ENCODE peak calls at places on chromosomes 13 and 19, in ten cellular contexts. D, T, B, L, Q, X, O, W, E and C are unnamed samples.

GRCh38 chr13:99086149-99086868 is 108.4 kb upstream of the DOCK9 start:
- DNase-seq in D (peak), X (peak), O (peak), E (peak), Q (no peak), B (peak), T (peak), W (peak), L (peak), C (peak)

GRCh38 chr13:27022571-27023311 is 148.9 kb downstream of the USP12 start:
- DNase-seq in E (no peak), W (peak), O (no peak), X (peak), T (peak), D (peak), L (no peak), B (peak), Q (no peak), C (no peak)

GRCh38 chr19:18112989-18113478 is 15.5 kb downstream of the MAST3 start:
- DNase-seq in O (peak), D (peak), T (peak), B (peak), X (peak), L (peak), W (peak), Q (no peak), E (peak), C (peak)

GRCh38 chr19:45917421-45918091 is 3.0 kb upstream of the NANOS2 start:
- DNase-seq in L (no peak), Q (no peak), X (no peak), T (no peak), O (no peak), D (no peak), E (no peak), B (no peak), W (no peak), C (no peak)

GRCh38 chr19:17127671-17128070 is 52.1 kb downstream of the MYO9B start:
- DNase-seq in Q (no peak), E (no peak), L (no peak), D (no peak), W (no peak), X (no peak), T (no peak), O (no peak), B (no peak), C (no peak)

GRCh38 chr19:39324242-39324842 is 3.7 kb upstream of the LRFN1 start:
- DNase-seq in O (no peak), E (no peak), B (no peak), T (no peak), Q (no peak), W (no peak), D (no peak), X (no peak), L (no peak), C (peak)

GRCh38 chr19:48415395-48415794 is 21.9 kb downstream of the GRIN2D start:
- DNase-seq in L (peak), E (peak), O (peak), B (peak), W (peak), T (peak), X (no peak), D (peak), Q (no peak), C (peak)

GRCh38 chr13:37383856-37384255 is 214.7 kb downstream of the POSTN start:
- DNase-seq in W (no peak), X (no peak), Q (no peak), O (no peak), T (no peak), B (no peak), L (no peak), D (no peak), E (no peak), C (no peak)

GRCh38 chr19:5978606-5979552 is 939 bp upstream of the RANBP3 start:
- DNase-seq in E (no peak), T (no peak), O (no peak), X (no peak), Q (no peak), L (no peak), B (no peak), D (no peak), W (no peak), C (no peak)

GRCh38 chr13:30002577-30002976 is 152.2 kb upstream of the UBL3 start:
- DNase-seq in Q (peak), D (peak), X (peak), E (no peak), T (no peak), O (peak), B (peak), W (peak), L (no peak), C (no peak)

GRCh38 chr13:41408061-41408460 is 49.3 kb upstream of the RGCC start:
- DNase-seq in X (no peak), B (no peak), D (peak), E (no peak), Q (no peak), O (no peak), L (no peak), W (no peak), T (no peak), C (no peak)

GRCh38 chr19:49553451-49554271 is 25.9 kb downstream of the RCN3 start:
- DNase-seq in Q (peak), L (no peak), E (no peak), X (peak), T (no peak), W (peak), O (peak), D (peak), B (peak), C (no peak)

GRCh38 chr13:104831823-104832222 is 1703.6 kb downstream of the EFNB2 start:
- DNase-seq in Q (no peak), E (no peak), X (no peak), W (no peak), T (no peak), L (no peak), D (no peak), O (no peak), B (no peak), C (no peak)

GRCh38 chr19:6510618-6511017 is 8.5 kb upstream of the TUBB4A start:
- DNase-seq in O (no peak), L (no peak), E (no peak), Q (no peak), T (no peak), W (no peak), X (no peak), D (no peak), B (no peak), C (no peak)

GRCh38 chr19:11483176-11484111 is 2.6 kb upstream of the ELAVL3 start:
- DNase-seq in L (no peak), T (peak), B (no peak), O (no peak), X (no peak), E (no peak), W (no peak), Q (no peak), D (no peak), C (no peak)

GRCh38 chr13:114325729-114326128 is 11.4 kb downstream of the CHAMP1 start:
- DNase-seq in B (no peak), D (no peak), O (no peak), Q (no peak), W (no peak), T (no peak), L (no peak), E (no peak), X (no peak), C (no peak)

GRCh38 chr13:51687928-51688714 is 103.9 kb downstream of the WDFY2 start:
- DNase-seq in T (no peak), B (no peak), D (no peak), O (no peak), X (no peak), W (no peak), E (no peak), L (no peak), Q (no peak), C (no peak)

GRCh38 chr19:31260171-31260933 is 88.9 kb downstream of the TSHZ3 start:
- DNase-seq in D (no peak), O (no peak), B (no peak), Q (no peak), W (no peak), E (no peak), T (no peak), X (no peak), L (no peak), C (no peak)

GRCh38 chr13:101289764-101290163 is 126.5 kb downstream of the NALCN start:
- DNase-seq in T (peak), L (no peak), E (no peak), W (peak), D (peak), O (peak), X (peak), B (peak), Q (no peak), C (no peak)

GRCh38 chr13:95541308-95541707 is 11.2 kb upstream of the CLDN10 start:
- DNase-seq in O (no peak), E (no peak), Q (no peak), L (no peak), D (no peak), X (no peak), B (no peak), T (no peak), W (no peak), C (no peak)

GRCh38 chr13:43293986-43294880 is 270.8 kb downstream of the DNAJC15 start:
- DNase-seq in B (no peak), L (no peak), Q (no peak), X (no peak), D (no peak), E (no peak), O (no peak), T (no peak), W (no peak), C (no peak)

GRCh38 chr19:47407417-47407774 is 11.9 kb downstream of the MEIS3 start:
- DNase-seq in W (no peak), T (no peak), D (no peak), B (no peak), Q (no peak), L (no peak), X (no peak), O (no peak), E (no peak), C (no peak)

GRCh38 chr19:16070366-16070990 is 5.8 kb upstream of the TPM4 start:
- DNase-seq in B (no peak), D (no peak), O (no peak), L (peak), X (no peak), W (no peak), E (peak), T (peak), Q (no peak), C (peak)

GRCh38 chr13:52010890-52011689 is at the start of gene ATP7B:
- DNase-seq in T (peak), Q (no peak), D (no peak), O (no peak), E (peak), W (peak), L (no peak), X (no peak), B (no peak), C (no peak)

GRCh38 chr19:10404888-10405808 is 1.8 kb upstream of the CDC37 start:
- DNase-seq in X (no peak), D (no peak), T (no peak), Q (no peak), L (no peak), O (no peak), E (no peak), B (peak), W (no peak), C (no peak)

GRCh38 chr19:50333235-50333736 is 4.1 kb upstream of the KCNC3 start:
- DNase-seq in E (peak), W (peak), D (peak), X (peak), Q (peak), O (peak), L (peak), B (peak), T (peak), C (peak)

GRCh38 chr19:7540761-7541480 is 5.4 kb downstream of the PNPLA6 start:
- DNase-seq in Q (no peak), X (no peak), D (no peak), T (peak), W (peak), L (peak), O (no peak), B (peak), E (no peak), C (no peak)

GRCh38 chr13:106569233-106570095 is 1.5 kb upstream of the ARGLU1 start:
- DNase-seq in W (no peak), L (no peak), B (no peak), D (no peak), E (no peak), T (no peak), O (no peak), X (no peak), Q (no peak), C (no peak)

GRCh38 chr13:39012608-39013007 is 22.0 kb upstream of the STOML3 start:
- DNase-seq in D (no peak), T (peak), Q (no peak), L (no peak), W (no peak), E (no peak), B (no peak), X (no peak), O (no peak), C (no peak)

GRCh38 chr19:6047741-6048231 is 62.5 kb downstream of the RFX2 start:
- DNase-seq in Q (no peak), X (peak), L (no peak), W (peak), E (no peak), T (peak), D (peak), B (peak), O (peak), C (no peak)

GRCh38 chr13:42970824-42971669 is 21.0 kb downstream of the EPSTI1 start:
- DNase-seq in T (peak), D (peak), B (peak), Q (no peak), W (peak), O (peak), X (peak), L (no peak), E (no peak), C (no peak)

GRCh38 chr19:3818479-3818878 is 32.3 kb upstream of the MATK start:
- DNase-seq in X (peak), T (no peak), B (peak), D (peak), W (peak), E (no peak), L (no peak), O (peak), Q (peak), C (no peak)

GRCh38 chr19:38049105-38049649 is 142.2 kb downstream of the SIPA1L3 start:
- DNase-seq in O (peak), B (peak), E (no peak), W (peak), T (no peak), X (peak), D (no peak), Q (no peak), L (no peak), C (no peak)

GRCh38 chr19:46299004-46299509 is 2.2 kb downstream of the HIF3A start:
- DNase-seq in T (peak), D (peak), W (peak), E (peak), L (peak), O (peak), B (peak), X (peak), Q (no peak), C (peak)

GRCh38 chr13:101785858-101786257 is 333.4 kb downstream of the ITGBL1 start:
- DNase-seq in E (peak), L (no peak), W (peak), Q (no peak), O (peak), D (no peak), T (peak), B (peak), X (peak), C (no peak)

GRCh38 chr13:74987124-74987690 is 494.8 kb downstream of the TBC1D4 start:
- DNase-seq in T (no peak), X (no peak), W (no peak), Q (no peak), O (no peak), B (no peak), D (no peak), L (no peak), E (no peak), C (no peak)

GRCh38 chr13:110713981-110714797 is 689 bp downstream of the ING1 start:
- DNase-seq in W (peak), D (peak), B (peak), O (peak), X (peak), E (peak), T (peak), L (peak), Q (no peak), C (peak)

GRCh38 chr19:48529156-48529555 is 17.5 kb upstream of the LMTK3 start:
- DNase-seq in B (no peak), X (no peak), T (peak), L (no peak), E (no peak), O (no peak), D (no peak), W (no peak), Q (no peak), C (no peak)

GRCh38 chr19:41930926-41931592 is 2.8 kb upstream of the ERFL start:
- DNase-seq in X (no peak), L (no peak), B (no peak), D (no peak), Q (no peak), T (peak), O (no peak), W (no peak), E (no peak), C (no peak)
- TF ChIP-seq CTCF in X (peak), L (peak), B (peak), D (peak), Q (peak), T (peak), O (peak), W (peak), E (no peak), C (no peak)

GRCh38 chr19:33375760-33376159 is 2.3 kb downstream of the CEBPG start:
- DNase-seq in X (peak), W (peak), O (no peak), L (no peak), Q (no peak), B (peak), T (no peak), E (no peak), D (peak), C (no peak)

GRCh38 chr19:33376423-33376822 is 2.9 kb downstream of the CEBPG start:
- DNase-seq in B (peak), D (peak), L (no peak), E (peak), T (no peak), O (peak), Q (peak), W (peak), X (peak), C (no peak)

GRCh38 chr19:33374406-33374703 is 846 bp downstream of the CEBPG start:
- DNase-seq in X (no peak), E (no peak), Q (no peak), L (no peak), T (no peak), W (peak), B (peak), D (peak), O (no peak), C (peak)

GRCh38 chr19:33375156-33375744 is 1.7 kb downstream of the CEBPG start:
- DNase-seq in D (no peak), B (no peak), E (no peak), T (no peak), W (no peak), Q (no peak), L (no peak), X (no peak), O (no peak), C (no peak)

DNA sequence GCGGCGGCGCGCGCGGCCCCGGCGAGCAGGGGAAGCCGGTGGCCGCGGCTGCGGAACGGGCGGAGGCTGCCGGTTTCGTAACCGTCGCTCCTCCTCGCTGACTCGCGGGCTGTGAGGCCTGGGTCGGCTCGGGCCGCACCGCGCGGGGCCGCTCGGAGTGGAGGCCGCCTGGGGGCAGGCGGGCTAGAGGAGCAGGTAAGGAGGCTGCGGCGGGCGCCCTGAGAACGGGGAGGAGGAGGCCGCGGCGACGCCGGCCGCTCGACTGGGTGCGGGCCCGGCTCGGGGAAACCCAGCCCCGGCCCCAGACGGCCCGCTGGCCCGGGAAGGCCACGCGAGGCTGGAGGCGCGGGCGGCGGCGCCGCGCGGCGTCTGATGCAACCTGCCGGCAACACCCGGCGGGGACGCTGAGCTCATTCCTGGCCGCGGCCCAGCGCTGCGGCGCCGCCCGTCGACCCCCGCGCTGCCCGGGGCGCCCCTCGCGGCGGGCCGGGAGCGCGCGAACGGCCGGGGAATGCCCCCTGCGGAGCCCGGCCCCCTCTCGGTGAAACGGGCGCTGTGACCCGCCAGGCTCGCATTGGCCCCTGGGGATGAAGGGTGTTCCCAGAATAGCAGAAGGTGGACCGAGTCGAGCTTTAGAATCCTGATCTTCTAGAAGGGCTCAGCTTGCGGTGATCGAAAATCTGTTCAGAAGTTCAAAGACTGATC is at the start of gene CEBPG:
- DNase-seq in W (peak), O (no peak), E (peak), L (peak), T (no peak), B (peak), D (peak), X (peak), Q (no peak), C (peak)
- TF ChIP-seq CTCF in W (peak), O (peak), E (no peak), L (peak), T (peak), B (peak), D (peak), X (peak), Q (no peak), C (no peak)

GRCh38 chr13:87235621-87236020 is 435.6 kb upstream of the SLITRK5 start:
- DNase-seq in W (no peak), B (no peak), X (no peak), T (no peak), L (no peak), O (no peak), D (no peak), Q (no peak), E (no peak), C (no peak)

GRCh38 chr13:87234981-87235380 is 436.2 kb upstream of the SLITRK5 start:
- DNase-seq in T (no peak), L (no peak), Q (no peak), E (no peak), B (peak), D (no peak), W (peak), X (no peak), O (peak), C (no peak)
- TF ChIP-seq CTCF in T (no peak), L (no peak), Q (no peak), E (no peak), B (peak), D (no peak), W (peak), X (no peak), O (peak), C (no peak)

GRCh38 chr13:91813255-91813654 is 414.8 kb downstream of the GPC5 start:
- DNase-seq in O (no peak), W (no peak), D (no peak), X (no peak), E (peak), T (no peak), Q (no peak), B (no peak), L (no peak), C (no peak)

GRCh38 chr13:91817250-91817649 is 418.8 kb downstream of the GPC5 start:
- DNase-seq in T (no peak), O (peak), L (no peak), X (no peak), W (peak), Q (no peak), D (peak), B (peak), E (no peak), C (no peak)
- TF ChIP-seq CTCF in T (no peak), O (peak), L (peak), X (no peak), W (peak), Q (no peak), D (peak), B (peak), E (peak), C (no peak)

DNA sequence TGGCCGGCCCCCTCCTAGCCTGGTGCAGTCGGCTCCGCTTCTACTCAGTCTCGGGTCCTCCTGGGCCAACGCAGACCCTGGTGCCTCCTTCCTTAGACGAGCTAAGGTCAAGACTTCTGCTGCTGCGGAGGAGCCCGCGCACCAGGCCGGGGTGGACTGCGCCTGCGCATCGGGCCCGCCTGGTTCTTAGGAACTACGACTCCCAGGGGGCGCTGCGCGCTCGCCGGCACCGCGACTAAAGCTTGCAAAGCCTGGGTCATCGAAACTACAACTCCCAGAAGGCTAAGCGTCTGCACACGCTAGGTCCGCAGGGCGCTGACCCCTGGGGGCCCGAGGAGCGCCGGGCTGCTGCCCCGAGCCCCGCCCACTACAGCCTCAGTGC is at the start of gene ZNF835:
- DNase-seq in B (peak), O (peak), L (peak), T (peak), E (peak), X (no peak), D (no peak), Q (no peak), W (peak), C (peak)
- TF ChIP-seq CTCF in B (no peak), O (no peak), L (peak), T (no peak), E (peak), X (no peak), D (no peak), Q (no peak), W (peak), C (peak)

GRCh38 chr19:2661615-2662014 is 40.9 kb downstream of the GNG7 start:
- DNase-seq in L (no peak), B (peak), O (no peak), D (no peak), W (no peak), X (no peak), T (peak), E (no peak), Q (no peak), C (no peak)
- TF ChIP-seq CTCF in L (no peak), B (peak), O (peak), D (no peak), W (no peak), X (peak), T (peak), E (peak), Q (peak), C (no peak)